ENCODE peak calls at places on chromosomes 1 and 21, in four cellular contexts. M, D, I and K are unnamed samples.

GRCh38 chr1:15272782-15273127 is 25.7 kb downstream of the FHAD1 start:
- DNase-seq in D (no peak), M (no peak), I (no peak), K (no peak)

GRCh38 chr1:163227126-163227525 is 24.4 kb upstream of the RGS5 start:
- DNase-seq in I (peak), M (no peak), D (no peak), K (peak)

GRCh38 chr21:38600106-38600505 is 101.8 kb upstream of the ERG start:
- DNase-seq in M (no peak), I (no peak), D (no peak), K (no peak)

GRCh38 chr1:236035681-236036101 is 29.2 kb downstream of the NID1 start:
- DNase-seq in D (no peak), I (peak), M (no peak), K (no peak)

GRCh38 chr1:218588555-218589172 is 243.5 kb downstream of the TGFB2 start:
- DNase-seq in I (no peak), M (no peak), D (no peak), K (no peak)

GRCh38 chr1:234517087-234517802 is 38.3 kb upstream of the TARBP1 start:
- DNase-seq in D (no peak), I (no peak), M (no peak), K (no peak)

GRCh38 chr1:183484254-183484653 is 12.0 kb downstream of the SMG7 start:
- DNase-seq in I (no peak), D (no peak), M (no peak), K (no peak)

GRCh38 chr1:170864238-170864637 is 71.1 kb upstream of the MROH9 start:
- DNase-seq in D (no peak), I (peak), M (no peak), K (no peak)

GRCh38 chr1:26350701-26351590 is 3.0 kb downstream of the CRYBG2 start:
- DNase-seq in M (no peak), D (no peak), I (peak), K (no peak)

GRCh38 chr21:42003051-42003461 is 7.1 kb downstream of the ZBTB21 start:
- DNase-seq in M (no peak), D (no peak), I (peak), K (no peak)

GRCh38 chr21:29083306-29083705 is 9.9 kb upstream of the CCT8 start:
- DNase-seq in D (no peak), M (no peak), I (no peak), K (no peak)

GRCh38 chr21:29633766-29634165 is 306.0 kb downstream of the GRIK1 start:
- DNase-seq in D (no peak), M (no peak), I (no peak), K (no peak)

GRCh38 chr1:235088440-235088839 is 40.2 kb downstream of the TOMM20 start:
- DNase-seq in M (no peak), D (no peak), I (no peak), K (no peak)

GRCh38 chr1:94901841-94902240 is 25.1 kb downstream of the CNN3 start:
- DNase-seq in I (peak), D (no peak), M (no peak), K (no peak)

GRCh38 chr1:161803181-161803580 is 37.1 kb downstream of the ATF6 start:
- DNase-seq in I (no peak), D (no peak), M (no peak), K (no peak)

GRCh38 chr1:225757927-225758460 is 19.6 kb upstream of the SRP9 start:
- DNase-seq in I (no peak), D (no peak), M (no peak), K (no peak)

GRCh38 chr1:79704067-79704466 is 697.5 kb upstream of the ADGRL4 start:
- DNase-seq in D (no peak), M (no peak), I (no peak), K (no peak)

GRCh38 chr1:32063261-32063681 is 9.5 kb upstream of the TMEM39B start:
- DNase-seq in D (no peak), I (peak), M (no peak), K (peak)

GRCh38 chr1:23827717-23828116 is 2.5 kb upstream of the HMGCL start:
- DNase-seq in I (no peak), M (no peak), D (no peak), K (no peak)

GRCh38 chr1:9289724-9290493 is 2.8 kb upstream of the SPSB1 start:
- DNase-seq in M (no peak), D (no peak), I (peak), K (peak)

GRCh38 chr21:29190920-29191319 is 60.5 kb downstream of the MAP3K7CL start:
- DNase-seq in D (no peak), M (no peak), I (peak), K (no peak)

GRCh38 chr1:20578721-20579380 is 10.0 kb upstream of the CDA start:
- DNase-seq in I (peak), M (no peak), D (no peak), K (no peak)

GRCh38 chr1:76066390-76066789 is 8.2 kb upstream of the ST6GALNAC3 start:
- DNase-seq in I (peak), D (no peak), M (no peak), K (no peak)

GRCh38 chr1:230708631-230709580 is 5.0 kb downstream of the AGT start:
- DNase-seq in D (no peak), I (peak), M (no peak), K (no peak)

GRCh38 chr1:3772027-3772714 is 378 bp upstream of the SMIM1 start:
- DNase-seq in D (peak), I (peak), M (peak), K (peak)

GRCh38 chr1:101588677-101589076 is 351.9 kb downstream of the S1PR1 start:
- DNase-seq in I (no peak), M (no peak), D (no peak), K (peak)

GRCh38 chr1:23417570-23417969 is 7.0 kb downstream of the TCEA3 start:
- DNase-seq in M (no peak), D (no peak), I (peak), K (peak)

GRCh38 chr1:78501203-78501602 is 10.4 kb downstream of the PTGFR start:
- DNase-seq in D (no peak), I (no peak), M (no peak), K (peak)

GRCh38 chr1:24641646-24642151 is 1.4 kb upstream of the SRRM1 start:
- DNase-seq in D (no peak), M (peak), I (peak), K (peak)

GRCh38 chr1:48810740-48811139 is 34.0 kb upstream of the BEND5 start:
- DNase-seq in M (no peak), D (no peak), I (no peak), K (peak)

GRCh38 chr21:25888711-25889110 is 153.9 kb downstream of the GABPA start:
- DNase-seq in I (no peak), M (no peak), D (no peak), K (no peak)

GRCh38 chr1:233394860-233395717 is 67.6 kb downstream of the MAP3K21 start:
- DNase-seq in D (peak), I (peak), M (peak), K (peak)

GRCh38 chr1:19339199-19339861 is 27.2 kb downstream of the SLC66A1 start:
- DNase-seq in I (no peak), D (no peak), M (no peak), K (no peak)

GRCh38 chr1:36464605-36465393 is 615 bp upstream of the MRPS15 start:
- DNase-seq in I (peak), M (no peak), D (no peak), K (peak)

GRCh38 chr1:80392529-80392928 is 1386.0 kb upstream of the ADGRL4 start:
- DNase-seq in I (peak), D (no peak), M (no peak), K (peak)